ENCODE peak calls at places on chromosomes 11 and 22, in nine cellular contexts. One of them, this sample, is unnamed.

GRCh38 chr11:64233913-64234839 is at the start of gene VEGFB:
- DNase-seq in glutamatergic neuron: no peak
- DNase-seq in endothelial cell: no peak
- DNase-seq in nephron progenitor cell: peak
- DNase-seq in heart left ventricle: peak
- DNase-seq in RWPE2: no peak
- DNase-seq in AG09309: no peak
- DNase-seq in A549: peak
- DNase-seq in Peyer's patch: peak
- DNase-seq in this sample: no peak

GRCh38 chr11:12133539-12134238 is 23.3 kb downstream of the MICAL2 start:
- DNase-seq in endothelial cell: no peak
- DNase-seq in nephron progenitor cell: no peak
- DNase-seq in AG09309: no peak
- DNase-seq in heart left ventricle: no peak
- DNase-seq in A549: no peak
- DNase-seq in Peyer's patch: peak
- DNase-seq in glutamatergic neuron: no peak
- DNase-seq in RWPE2: no peak
- DNase-seq in this sample: no peak

GRCh38 chr22:27124336-27125023 is 467.1 kb downstream of the MIAT start:
- DNase-seq in AG09309: no peak
- DNase-seq in RWPE2: no peak
- DNase-seq in nephron progenitor cell: no peak
- DNase-seq in endothelial cell: no peak
- DNase-seq in A549: no peak
- DNase-seq in Peyer's patch: no peak
- DNase-seq in glutamatergic neuron: peak
- DNase-seq in heart left ventricle: peak
- DNase-seq in this sample: no peak

GRCh38 chr22:50153756-50154140 is 16.8 kb upstream of the PANX2 start:
- DNase-seq in endothelial cell: no peak
- DNase-seq in glutamatergic neuron: no peak
- DNase-seq in A549: no peak
- DNase-seq in heart left ventricle: no peak
- DNase-seq in nephron progenitor cell: no peak
- DNase-seq in RWPE2: no peak
- DNase-seq in AG09309: no peak
- DNase-seq in Peyer's patch: no peak
- DNase-seq in this sample: no peak

GRCh38 chr22:46300491-46300890 is 3.8 kb downstream of the GTSE1 start:
- DNase-seq in Peyer's patch: no peak
- DNase-seq in A549: no peak
- DNase-seq in endothelial cell: no peak
- DNase-seq in heart left ventricle: no peak
- DNase-seq in AG09309: no peak
- DNase-seq in nephron progenitor cell: no peak
- DNase-seq in RWPE2: no peak
- DNase-seq in glutamatergic neuron: no peak
- DNase-seq in this sample: no peak

GRCh38 chr11:68053117-68053516 is 14.3 kb downstream of the TCIRG1 start:
- DNase-seq in A549: no peak
- DNase-seq in glutamatergic neuron: no peak
- DNase-seq in endothelial cell: no peak
- DNase-seq in Peyer's patch: no peak
- DNase-seq in nephron progenitor cell: no peak
- DNase-seq in AG09309: no peak
- DNase-seq in heart left ventricle: no peak
- DNase-seq in RWPE2: no peak
- DNase-seq in this sample: no peak

GRCh38 chr22:17097062-17097461 is 12.3 kb downstream of the IL17RA start:
- DNase-seq in RWPE2: peak
- DNase-seq in A549: no peak
- DNase-seq in Peyer's patch: no peak
- DNase-seq in nephron progenitor cell: no peak
- DNase-seq in AG09309: no peak
- DNase-seq in heart left ventricle: no peak
- DNase-seq in endothelial cell: no peak
- DNase-seq in glutamatergic neuron: no peak
- DNase-seq in this sample: no peak

GRCh38 chr22:17880020-17880419 is 105.8 kb upstream of the BID start:
- DNase-seq in A549: no peak
- DNase-seq in AG09309: no peak
- DNase-seq in glutamatergic neuron: no peak
- DNase-seq in nephron progenitor cell: no peak
- DNase-seq in RWPE2: no peak
- DNase-seq in Peyer's patch: no peak
- DNase-seq in heart left ventricle: no peak
- DNase-seq in endothelial cell: no peak
- DNase-seq in this sample: no peak

GRCh38 chr11:27839226-27839913 is 139.1 kb upstream of the BDNF start:
- DNase-seq in heart left ventricle: no peak
- DNase-seq in Peyer's patch: no peak
- DNase-seq in glutamatergic neuron: no peak
- DNase-seq in A549: peak
- DNase-seq in RWPE2: no peak
- DNase-seq in AG09309: peak
- DNase-seq in endothelial cell: no peak
- DNase-seq in nephron progenitor cell: no peak
- DNase-seq in this sample: no peak

GRCh38 chr11:74019860-74020259 is 11.0 kb upstream of the UCP3 start:
- DNase-seq in AG09309: no peak
- DNase-seq in A549: no peak
- DNase-seq in heart left ventricle: no peak
- DNase-seq in Peyer's patch: no peak
- DNase-seq in endothelial cell: no peak
- DNase-seq in nephron progenitor cell: no peak
- DNase-seq in RWPE2: no peak
- DNase-seq in glutamatergic neuron: no peak
- DNase-seq in this sample: no peak

GRCh38 chr11:4826425-4826824 is 5.3 kb downstream of the OR51F2 start:
- DNase-seq in heart left ventricle: no peak
- DNase-seq in AG09309: no peak
- DNase-seq in A549: no peak
- DNase-seq in Peyer's patch: no peak
- DNase-seq in endothelial cell: no peak
- DNase-seq in glutamatergic neuron: no peak
- DNase-seq in RWPE2: no peak
- DNase-seq in nephron progenitor cell: no peak
- DNase-seq in this sample: no peak
- TF ChIP-seq CTCF in heart left ventricle: no peak
- TF ChIP-seq CTCF in AG09309: no peak
- TF ChIP-seq CTCF in A549: no peak
- TF ChIP-seq CTCF in Peyer's patch: no peak
- TF ChIP-seq CTCF in endothelial cell: no peak
- TF ChIP-seq CTCF in glutamatergic neuron: no peak
- TF ChIP-seq CTCF in RWPE2: no peak
- TF ChIP-seq CTCF in nephron progenitor cell: peak
- TF ChIP-seq CTCF in this sample: peak

GRCh38 chr11:1807628-1807995 is 27.2 kb upstream of the SYT8 start:
- DNase-seq in endothelial cell: no peak
- DNase-seq in RWPE2: no peak
- DNase-seq in AG09309: no peak
- DNase-seq in nephron progenitor cell: no peak
- DNase-seq in heart left ventricle: no peak
- DNase-seq in glutamatergic neuron: no peak
- DNase-seq in Peyer's patch: no peak
- DNase-seq in A549: peak
- DNase-seq in this sample: no peak
- TF ChIP-seq CTCF in endothelial cell: no peak
- TF ChIP-seq CTCF in RWPE2: no peak
- TF ChIP-seq CTCF in AG09309: no peak
- TF ChIP-seq CTCF in nephron progenitor cell: no peak
- TF ChIP-seq CTCF in heart left ventricle: no peak
- TF ChIP-seq CTCF in glutamatergic neuron: no peak
- TF ChIP-seq CTCF in Peyer's patch: no peak
- TF ChIP-seq CTCF in A549: peak
- TF ChIP-seq CTCF in this sample: peak

GRCh38 chr22:22856364-22856763 is 31.3 kb upstream of the IGLL5 start:
- DNase-seq in nephron progenitor cell: no peak
- DNase-seq in AG09309: no peak
- DNase-seq in endothelial cell: no peak
- DNase-seq in A549: no peak
- DNase-seq in glutamatergic neuron: no peak
- DNase-seq in RWPE2: no peak
- DNase-seq in Peyer's patch: no peak
- DNase-seq in heart left ventricle: no peak
- DNase-seq in this sample: no peak

GRCh38 chr22:22856885-22857606 is 30.6 kb upstream of the IGLL5 start:
- DNase-seq in A549: no peak
- DNase-seq in RWPE2: no peak
- DNase-seq in Peyer's patch: no peak
- DNase-seq in nephron progenitor cell: no peak
- DNase-seq in glutamatergic neuron: no peak
- DNase-seq in heart left ventricle: no peak
- DNase-seq in AG09309: no peak
- DNase-seq in endothelial cell: no peak
- DNase-seq in this sample: no peak

GRCh38 chr22:22855085-22855484 is 32.5 kb upstream of the IGLL5 start:
- DNase-seq in RWPE2: no peak
- DNase-seq in A549: no peak
- DNase-seq in heart left ventricle: no peak
- DNase-seq in Peyer's patch: no peak
- DNase-seq in nephron progenitor cell: no peak
- DNase-seq in AG09309: no peak
- DNase-seq in glutamatergic neuron: no peak
- DNase-seq in endothelial cell: no peak
- DNase-seq in this sample: no peak

GRCh38 chr22:22854466-22854865 is 33.1 kb upstream of the IGLL5 start:
- DNase-seq in RWPE2: no peak
- DNase-seq in AG09309: no peak
- DNase-seq in heart left ventricle: no peak
- DNase-seq in Peyer's patch: no peak
- DNase-seq in endothelial cell: no peak
- DNase-seq in A549: no peak
- DNase-seq in nephron progenitor cell: no peak
- DNase-seq in glutamatergic neuron: no peak
- DNase-seq in this sample: no peak

GRCh38 chr22:22855617-22856308 is 31.9 kb upstream of the IGLL5 start:
- DNase-seq in Peyer's patch: peak
- DNase-seq in AG09309: no peak
- DNase-seq in RWPE2: no peak
- DNase-seq in endothelial cell: peak
- DNase-seq in glutamatergic neuron: peak
- DNase-seq in heart left ventricle: no peak
- DNase-seq in nephron progenitor cell: peak
- DNase-seq in A549: no peak
- DNase-seq in this sample: peak
- TF ChIP-seq CTCF in Peyer's patch: peak
- TF ChIP-seq CTCF in AG09309: peak
- TF ChIP-seq CTCF in RWPE2: peak
- TF ChIP-seq CTCF in endothelial cell: peak
- TF ChIP-seq CTCF in glutamatergic neuron: peak
- TF ChIP-seq CTCF in heart left ventricle: peak
- TF ChIP-seq CTCF in nephron progenitor cell: peak
- TF ChIP-seq CTCF in A549: peak
- TF ChIP-seq CTCF in this sample: peak

DNA sequence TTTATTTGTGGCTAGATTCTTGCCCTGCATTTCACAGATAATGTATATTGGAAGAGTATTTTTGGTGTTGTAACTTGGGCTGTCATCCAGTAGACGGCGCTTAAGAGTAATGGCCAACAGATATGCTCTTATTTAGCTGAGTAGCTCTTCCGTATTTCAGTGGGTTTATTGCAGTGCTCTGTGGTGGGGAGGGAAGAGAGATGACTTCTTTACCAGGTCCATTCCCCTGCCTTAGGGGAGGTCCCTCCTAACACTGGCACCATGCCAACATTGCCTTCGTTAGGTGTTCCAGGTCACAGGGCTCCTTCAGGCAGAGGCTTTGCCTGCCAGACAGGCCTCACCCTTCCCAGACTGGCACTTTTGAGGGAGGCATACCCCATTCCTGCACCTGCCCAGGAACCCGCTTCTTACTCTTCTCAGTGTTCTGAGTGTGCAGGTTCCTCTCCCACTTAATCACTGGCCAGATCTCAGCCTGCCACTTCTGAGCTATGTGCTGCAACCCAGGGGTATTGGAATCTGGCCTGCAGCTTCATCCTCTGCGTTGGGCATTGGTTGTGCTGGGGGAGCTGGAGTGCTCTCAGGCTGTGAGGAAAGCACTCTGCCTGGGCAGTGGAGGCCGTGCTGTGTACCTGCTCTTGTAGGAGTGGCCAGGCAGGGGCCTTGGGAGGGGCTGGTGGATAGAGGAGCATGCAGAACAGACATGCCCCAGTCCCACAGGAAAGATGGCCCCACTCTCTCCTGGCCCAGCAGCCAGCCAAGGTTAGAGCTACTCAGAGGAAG is 29.4 kb upstream of the SLN start:
- DNase-seq in AG09309: peak
- DNase-seq in heart left ventricle: no peak
- DNase-seq in RWPE2: no peak
- DNase-seq in nephron progenitor cell: no peak
- DNase-seq in endothelial cell: peak
- DNase-seq in A549: peak
- DNase-seq in Peyer's patch: peak
- DNase-seq in glutamatergic neuron: no peak
- DNase-seq in this sample: no peak
- TF ChIP-seq CTCF in AG09309: peak
- TF ChIP-seq CTCF in heart left ventricle: peak
- TF ChIP-seq CTCF in RWPE2: peak
- TF ChIP-seq CTCF in nephron progenitor cell: peak
- TF ChIP-seq CTCF in endothelial cell: peak
- TF ChIP-seq CTCF in A549: peak
- TF ChIP-seq CTCF in Peyer's patch: no peak
- TF ChIP-seq CTCF in glutamatergic neuron: peak
- TF ChIP-seq CTCF in this sample: peak

GRCh38 chr11:46628961-46629360 is 11.6 kb downstream of the ATG13 start:
- DNase-seq in endothelial cell: no peak
- DNase-seq in Peyer's patch: no peak
- DNase-seq in glutamatergic neuron: no peak
- DNase-seq in heart left ventricle: no peak
- DNase-seq in A549: no peak
- DNase-seq in nephron progenitor cell: no peak
- DNase-seq in RWPE2: no peak
- DNase-seq in AG09309: no peak
- DNase-seq in this sample: no peak
- TF ChIP-seq CTCF in endothelial cell: no peak
- TF ChIP-seq CTCF in Peyer's patch: no peak
- TF ChIP-seq CTCF in glutamatergic neuron: no peak
- TF ChIP-seq CTCF in heart left ventricle: no peak
- TF ChIP-seq CTCF in A549: no peak
- TF ChIP-seq CTCF in nephron progenitor cell: no peak
- TF ChIP-seq CTCF in RWPE2: no peak
- TF ChIP-seq CTCF in AG09309: no peak
- TF ChIP-seq CTCF in this sample: no peak

GRCh38 chr11:17430616-17431015 is 42.2 kb upstream of the KCNJ11 start:
- DNase-seq in A549: no peak
- DNase-seq in heart left ventricle: no peak
- DNase-seq in nephron progenitor cell: no peak
- DNase-seq in glutamatergic neuron: no peak
- DNase-seq in AG09309: no peak
- DNase-seq in RWPE2: no peak
- DNase-seq in endothelial cell: no peak
- DNase-seq in Peyer's patch: no peak
- DNase-seq in this sample: no peak
- TF ChIP-seq CTCF in A549: no peak
- TF ChIP-seq CTCF in heart left ventricle: no peak
- TF ChIP-seq CTCF in nephron progenitor cell: no peak
- TF ChIP-seq CTCF in glutamatergic neuron: no peak
- TF ChIP-seq CTCF in AG09309: no peak
- TF ChIP-seq CTCF in RWPE2: no peak
- TF ChIP-seq CTCF in endothelial cell: no peak
- TF ChIP-seq CTCF in Peyer's patch: no peak
- TF ChIP-seq CTCF in this sample: no peak

GRCh38 chr22:40748388-40748970 is 69.2 kb downstream of the MCHR1 start:
- DNase-seq in nephron progenitor cell: peak
- DNase-seq in AG09309: no peak
- DNase-seq in endothelial cell: no peak
- DNase-seq in glutamatergic neuron: no peak
- DNase-seq in Peyer's patch: no peak
- DNase-seq in heart left ventricle: no peak
- DNase-seq in A549: no peak
- DNase-seq in RWPE2: no peak
- DNase-seq in this sample: no peak
- TF ChIP-seq CTCF in nephron progenitor cell: no peak
- TF ChIP-seq CTCF in AG09309: no peak
- TF ChIP-seq CTCF in endothelial cell: no peak
- TF ChIP-seq CTCF in glutamatergic neuron: no peak
- TF ChIP-seq CTCF in Peyer's patch: no peak
- TF ChIP-seq CTCF in heart left ventricle: no peak
- TF ChIP-seq CTCF in A549: no peak
- TF ChIP-seq CTCF in RWPE2: no peak
- TF ChIP-seq CTCF in this sample: no peak